ENCODE peak calls at places on chromosomes 16 and 17, in ten cellular contexts. C, G, X, Y, R, W, L, H, M and Z are unnamed samples.

GRCh38 chr17:40304464-40304863 is 4.5 kb upstream of the RARA start:
- DNase-seq in G (peak; percentile 98), R (no peak), C (no peak), Y (no peak), H (no peak), M (no peak), W (no peak), X (peak; percentile 87), L (no peak), Z (no peak)

GRCh38 chr16:11032922-11033291 is 88.5 kb downstream of the CLEC16A start:
- DNase-seq in L (no peak), X (peak; percentile 80), M (no peak), C (no peak), H (no peak), Y (no peak), G (peak; percentile 85), W (no peak), R (no peak), Z (no peak)

GRCh38 chr16:62105244-62105643 is 69.0 kb upstream of the CDH8 start:
- DNase-seq in R (no peak), H (no peak), G (no peak), L (no peak), Y (no peak), M (no peak), W (no peak), C (no peak), X (no peak), Z (no peak)

GRCh38 chr17:81354944-81355327 is 40.3 kb upstream of the BAHCC1 start:
- DNase-seq in C (no peak), H (no peak), Y (no peak), M (no peak), G (no peak), X (no peak), L (no peak), R (no peak), W (no peak), Z (no peak)

GRCh38 chr17:21243516-21244303 is 9.5 kb downstream of the NATD1 start:
- DNase-seq in W (no peak), R (no peak), H (no peak), X (no peak), C (no peak), Y (no peak), G (no peak), L (no peak), M (no peak), Z (no peak)

GRCh38 chr17:19317359-19318095 is 45.0 kb downstream of the B9D1 start:
- DNase-seq in X (peak; percentile 80), L (peak; percentile 82), H (peak; percentile 99), W (peak; percentile 14), M (peak; percentile 57), R (no peak), C (peak; percentile 91), G (peak; percentile 85), Y (peak; percentile 77), Z (peak; percentile 97)

GRCh38 chr16:72942021-72942420 is 105.9 kb downstream of the ZFHX3 start:
- DNase-seq in Y (no peak), L (no peak), X (no peak), H (no peak), W (no peak), C (peak; percentile 28), R (no peak), M (no peak), G (no peak), Z (no peak)

GRCh38 chr16:53744449-53744848 is 40.5 kb downstream of the FTO start:
- DNase-seq in X (no peak), M (no peak), W (peak; percentile 12), H (peak; percentile 31), L (no peak), Y (peak; percentile 73), R (no peak), G (no peak), C (no peak), Z (no peak)

GRCh38 chr17:71329310-71330098 is 791.3 kb upstream of the SOX9 start:
- DNase-seq in R (no peak), L (no peak), W (no peak), M (no peak), C (no peak), H (no peak), Y (no peak), G (peak; percentile 29), X (no peak), Z (no peak)

GRCh38 chr16:46673320-46674013 is 15.5 kb downstream of the VPS35 start:
- DNase-seq in H (peak; percentile 63), C (peak; percentile 62), Y (peak; percentile 89), G (peak; percentile 31), R (no peak), L (no peak), X (peak; percentile 69), W (peak; percentile 45), M (peak; percentile 51), Z (no peak)

GRCh38 chr16:4091638-4092037 is 24.6 kb downstream of the ADCY9 start:
- DNase-seq in G (no peak), L (no peak), W (no peak), C (no peak), X (no peak), H (no peak), M (no peak), Y (no peak), R (no peak), Z (no peak)

GRCh38 chr16:89549007-89549700 is 11.3 kb upstream of the RPL13 start:
- DNase-seq in X (no peak), M (no peak), C (no peak), R (no peak), G (no peak), L (no peak), W (no peak), H (no peak), Y (no peak), Z (no peak)

GRCh38 chr16:69404275-69404805 is 18.5 kb upstream of the TERF2 start:
- DNase-seq in G (peak; percentile 69), R (peak; percentile 55), L (peak; percentile 81), M (peak; percentile 95), Y (no peak), C (peak; percentile 95), W (no peak), X (peak; percentile 40), H (no peak), Z (peak; percentile 87)

GRCh38 chr17:35183332-35183731 is 10.9 kb downstream of the SLC35G3 start:
- DNase-seq in W (no peak), R (no peak), L (no peak), H (no peak), G (no peak), Y (no peak), M (no peak), C (no peak), X (no peak), Z (no peak)

GRCh38 chr17:45371414-45372324 is 54.8 kb upstream of the MAP3K14 start:
- DNase-seq in C (peak; percentile 93), R (peak; percentile 59), W (no peak), M (peak; percentile 92), G (peak; percentile 95), H (peak; percentile 98), Y (no peak), X (peak; percentile 96), L (peak; percentile 71), Z (peak; percentile 95)
- H3K9ac ChIP-seq in C (peak overlapping the region; percentile 92), R (peak overlapping the region; percentile 67), W (no peak overlapping the region), M (peak overlapping the region; percentile 63), G (peak overlapping the region; percentile 66), H (peak overlapping the region; percentile 42), Y (no peak overlapping the region), X (peak overlapping the region; percentile 85), L (peak overlapping the region; percentile 52), Z (peak overlapping the region; percentile 15)

DNA sequence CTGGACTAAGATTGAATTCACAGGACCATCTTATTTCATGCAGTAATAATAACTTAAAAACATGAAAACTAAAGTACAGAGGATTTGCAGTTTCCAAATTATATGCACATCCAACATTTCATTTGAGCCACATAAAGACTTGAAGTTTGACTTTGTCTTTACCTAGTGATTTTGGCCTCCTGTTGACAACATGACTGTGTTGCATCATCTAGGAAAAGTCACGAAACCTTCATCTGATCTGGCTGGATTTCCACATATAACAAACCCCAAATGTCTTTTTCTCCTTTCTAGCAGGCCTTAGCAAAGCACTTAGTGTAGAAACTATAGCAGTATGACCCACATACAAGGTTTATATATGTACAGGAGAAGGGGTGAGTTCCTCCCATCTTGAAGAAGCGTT is 406.5 kb upstream of the CDH5 start:
- DNase-seq in G (no peak), L (no peak), H (no peak), R (no peak), C (no peak), M (no peak), W (no peak), Y (no peak), X (no peak), Z (no peak)
- H3K4me1 ChIP-seq in G (no peaks in the 10 kb centered on the region), L (no peaks in the 10 kb centered on the region), H (no peaks in the 10 kb centered on the region), R (no peaks in the 10 kb centered on the region), C (no peaks in the 10 kb centered on the region), M (no peaks in the 10 kb centered on the region), W (no peaks in the 10 kb centered on the region), Y (no peaks in the 10 kb centered on the region), X (peaks cover 3% of the 10 kb centered on the region), Z (no peaks in the 10 kb centered on the region)

DNA sequence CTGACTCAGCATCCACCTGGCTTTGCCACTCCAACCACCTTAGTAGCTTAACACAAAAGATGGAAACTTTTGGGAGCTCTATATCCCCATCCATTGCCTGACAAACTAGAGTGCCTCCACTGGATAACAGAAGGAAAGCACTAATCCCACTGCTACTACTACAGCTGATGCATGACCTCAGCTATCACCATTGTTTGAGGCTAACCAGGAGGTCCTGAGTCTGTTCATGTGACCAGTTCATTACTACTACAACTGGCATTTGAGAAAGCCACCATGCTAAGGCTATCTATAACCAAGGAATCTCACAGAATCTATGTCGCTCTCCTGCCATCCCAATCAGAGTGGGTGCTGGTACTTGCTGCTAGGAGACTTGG is 604.3 kb upstream of the CA10 start:
- DNase-seq in W (no peak), X (no peak), C (no peak), L (no peak), H (no peak), M (no peak), G (no peak), R (no peak), Y (no peak), Z (no peak)
- H3K9ac ChIP-seq in W (no peak overlapping the region), X (no peak overlapping the region), C (no peak overlapping the region), L (no peak overlapping the region), H (no peak overlapping the region), M (no peak overlapping the region), G (no peak overlapping the region), R (no peak overlapping the region), Y (no peak overlapping the region), Z (no peak overlapping the region)

GRCh38 chr17:57914274-57915147 is 40.7 kb downstream of the CUEDC1 start:
- DNase-seq in X (no peak), C (peak; percentile 16), H (no peak), L (no peak), G (no peak), Y (no peak), M (no peak), W (no peak), R (no peak), Z (no peak)

GRCh38 chr17:57913576-57914273 is 41.5 kb downstream of the CUEDC1 start:
- DNase-seq in H (no peak), G (no peak), X (no peak), R (no peak), C (no peak), M (no peak), W (no peak), Y (no peak), L (no peak), Z (no peak)

GRCh38 chr17:57915980-57916757 is 39.0 kb downstream of the CUEDC1 start:
- DNase-seq in G (no peak), H (peak; percentile 89), W (no peak), M (no peak), L (no peak), C (no peak), X (peak; percentile 26), Y (no peak), R (no peak), Z (no peak)

GRCh38 chr17:57916925-57917858 is 38.0 kb downstream of the CUEDC1 start:
- DNase-seq in M (peak; percentile 48), C (no peak), Y (no peak), G (no peak), H (no peak), R (no peak), L (no peak), X (no peak), W (no peak), Z (no peak)

GRCh38 chr17:57915532-57915931 is 39.7 kb downstream of the CUEDC1 start:
- DNase-seq in W (no peak), C (no peak), L (no peak), X (peak; percentile 28), R (no peak), M (no peak), H (no peak), Y (no peak), G (no peak), Z (no peak)
- H3K4me1 ChIP-seq in W (no peaks in the 10 kb centered on the region), C (peaks cover 18% of the 10 kb centered on the region), L (peaks cover 12% of the 10 kb centered on the region), X (peaks cover 25% of the 10 kb centered on the region), R (peaks cover 20% of the 10 kb centered on the region), M (peaks cover 86% of the 10 kb centered on the region), H (peaks cover 9% of the 10 kb centered on the region), Y (peaks cover 10% of the 10 kb centered on the region), G (peaks cover 10% of the 10 kb centered on the region), Z (peaks cover 28% of the 10 kb centered on the region)